ENCODE peak calls at places on chromosomes 6 and 20, in six cellular contexts. V is IMR-90, O is neuronal stem cell, L is trophoblast cell, G is H1, Z is H9. D is an unnamed sample.

GRCh38 chr6:17987576-17988421 is at the start of gene KIF13A:
- DNase-seq in V (peak; percentile 59), O (peak; percentile 48), L (peak; percentile 56), G (no peak), Z (peak; percentile 43), D (peak; percentile 80)

GRCh38 chr20:41050361-41051019 is 21.9 kb downstream of the TOP1 start:
- DNase-seq in V (peak; percentile 68), O (no peak), L (peak; percentile 78), G (no peak), Z (no peak), D (peak; percentile 52)

GRCh38 chr6:3186974-3187382 is 29.6 kb upstream of the TUBB2A start:
- DNase-seq in V (no peak), O (no peak), L (peak; percentile 12), G (no peak), Z (no peak), D (no peak)

GRCh38 chr6:144683216-144684070 is 398.3 kb downstream of the UTRN start:
- DNase-seq in V (no peak), O (no peak), L (no peak), G (no peak), Z (no peak), D (no peak)

GRCh38 chr6:21003780-21004541 is 469.7 kb downstream of the CDKAL1 start:
- DNase-seq in V (peak; percentile 89), O (no peak), L (peak; percentile 14), G (no peak), Z (no peak), D (no peak)

GRCh38 chr20:63568170-63568981 is 5.7 kb downstream of the HELZ2 start:
- DNase-seq in V (no peak), O (no peak), L (no peak), G (no peak), Z (no peak), D (no peak)

GRCh38 chr6:100175814-100176275 is 181.8 kb upstream of the MCHR2 start:
- DNase-seq in V (peak; percentile 95), O (no peak), L (peak; percentile 11), G (no peak), Z (no peak), D (peak; percentile 59)

GRCh38 chr6:28738396-28738765 is 185.4 kb downstream of the TRIM27 start:
- DNase-seq in V (no peak), O (no peak), L (no peak), G (no peak), Z (no peak), D (no peak)

GRCh38 chr6:169328112-169328801 is 74.6 kb upstream of the THBS2 start:
- DNase-seq in V (peak; percentile 85), O (no peak), L (no peak), G (no peak), Z (no peak), D (peak; percentile 23)

GRCh38 chr20:35091808-35092523 is 641 bp downstream of the TRPC4AP start:
- DNase-seq in V (peak; percentile 16), O (no peak), L (no peak), G (no peak), Z (no peak), D (peak; percentile 31)

GRCh38 chr6:51959744-51960383 is 127.5 kb downstream of the PKHD1 start:
- DNase-seq in V (peak; percentile 59), O (peak; percentile 76), L (peak; percentile 88), G (peak; percentile 49), Z (peak; percentile 77), D (peak; percentile 51)

GRCh38 chr6:166387642-166388325 is 5.0 kb upstream of the MPC1 start:
- DNase-seq in V (no peak), O (no peak), L (no peak), G (no peak), Z (no peak), D (no peak)

GRCh38 chr6:3808759-3809514 is 40.2 kb upstream of the FAM50B start:
- DNase-seq in V (peak; percentile 90), O (no peak), L (peak; percentile 89), G (no peak), Z (no peak), D (peak; percentile 85)

GRCh38 chr20:10647471-10647870 is 26.3 kb downstream of the JAG1 start:
- DNase-seq in V (no peak), O (no peak), L (peak; percentile 83), G (no peak), Z (no peak), D (no peak)
- H3K14ac ChIP-seq in V (no peak overlapping the region), O (no peak overlapping the region), L (peak overlapping the region; percentile 52), G (no peak overlapping the region), Z (no peak overlapping the region), D (no peak overlapping the region)

GRCh38 chr6:45637611-45638257 is 260.0 kb upstream of the SUPT3H start:
- DNase-seq in V (no peak), O (no peak), L (no peak), G (no peak), Z (no peak), D (no peak)

GRCh38 chr6:45640811-45641210 is 263.1 kb upstream of the SUPT3H start:
- DNase-seq in V (no peak), O (no peak), L (peak; percentile 61), G (no peak), Z (no peak), D (no peak)

GRCh38 chr6:45637056-45637455 is 259.3 kb upstream of the SUPT3H start:
- DNase-seq in V (no peak), O (no peak), L (no peak), G (no peak), Z (no peak), D (no peak)

GRCh38 chr6:45642331-45643126 is 264.8 kb upstream of the SUPT3H start:
- DNase-seq in V (no peak), O (no peak), L (no peak), G (no peak), Z (no peak), D (no peak)

GRCh38 chr6:45640081-45640491 is 262.4 kb upstream of the SUPT3H start:
- DNase-seq in V (peak; percentile 78), O (no peak), L (peak; percentile 74), G (no peak), Z (no peak), D (no peak)
- H3K14ac ChIP-seq in V (no peak overlapping the region), O (no peak overlapping the region), L (no peak overlapping the region), G (no peak overlapping the region), Z (no peak overlapping the region), D (no peak overlapping the region)

DNA sequence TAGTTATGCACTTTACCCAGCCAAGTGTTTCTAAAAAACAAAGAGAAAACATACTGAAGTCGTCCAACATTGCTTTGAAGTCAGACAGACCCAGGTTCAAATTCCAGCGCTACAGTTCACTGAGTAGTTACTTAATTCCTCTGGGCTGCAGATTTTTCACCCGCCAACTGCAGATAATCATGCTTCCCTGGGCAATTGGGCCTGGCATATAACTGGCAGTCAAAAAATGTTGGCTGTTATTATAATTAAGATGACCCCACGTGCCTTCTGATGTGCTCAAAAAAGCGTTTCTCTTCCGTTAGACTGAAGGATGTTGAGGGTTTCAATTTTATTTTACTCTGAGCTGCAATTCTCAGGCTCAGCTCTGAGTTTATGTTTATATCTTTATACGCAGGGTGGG is 156.1 kb upstream of the CITED2 start:
- DNase-seq in V (no peak), O (no peak), L (no peak), G (no peak), Z (no peak), D (no peak)
- H3K14ac ChIP-seq in V (no peak overlapping the region), O (no peak overlapping the region), L (no peak overlapping the region), G (no peak overlapping the region), Z (no peak overlapping the region), D (no peak overlapping the region)

GRCh38 chr20:11430652-11431051 is 487.0 kb upstream of the BTBD3 start:
- DNase-seq in V (no peak), O (no peak), L (no peak), G (no peak), Z (no peak), D (no peak)
- H3K14ac ChIP-seq in V (no peak overlapping the region), O (no peak overlapping the region), L (no peak overlapping the region), G (no peak overlapping the region), Z (no peak overlapping the region), D (no peak overlapping the region)

GRCh38 chr6:41528409-41528963 is 17.7 kb upstream of the FOXP4 start:
- DNase-seq in V (no peak), O (no peak), L (no peak), G (no peak), Z (no peak), D (no peak)

GRCh38 chr6:41529970-41530369 is 16.2 kb upstream of the FOXP4 start:
- DNase-seq in V (no peak), O (no peak), L (peak; percentile 22), G (no peak), Z (no peak), D (no peak)

GRCh38 chr6:41529049-41529448 is 17.1 kb upstream of the FOXP4 start:
- DNase-seq in V (no peak), O (no peak), L (no peak), G (no peak), Z (no peak), D (no peak)

GRCh38 chr6:41530476-41530875 is 15.7 kb upstream of the FOXP4 start:
- DNase-seq in V (no peak), O (no peak), L (no peak), G (no peak), Z (no peak), D (no peak)

DNA sequence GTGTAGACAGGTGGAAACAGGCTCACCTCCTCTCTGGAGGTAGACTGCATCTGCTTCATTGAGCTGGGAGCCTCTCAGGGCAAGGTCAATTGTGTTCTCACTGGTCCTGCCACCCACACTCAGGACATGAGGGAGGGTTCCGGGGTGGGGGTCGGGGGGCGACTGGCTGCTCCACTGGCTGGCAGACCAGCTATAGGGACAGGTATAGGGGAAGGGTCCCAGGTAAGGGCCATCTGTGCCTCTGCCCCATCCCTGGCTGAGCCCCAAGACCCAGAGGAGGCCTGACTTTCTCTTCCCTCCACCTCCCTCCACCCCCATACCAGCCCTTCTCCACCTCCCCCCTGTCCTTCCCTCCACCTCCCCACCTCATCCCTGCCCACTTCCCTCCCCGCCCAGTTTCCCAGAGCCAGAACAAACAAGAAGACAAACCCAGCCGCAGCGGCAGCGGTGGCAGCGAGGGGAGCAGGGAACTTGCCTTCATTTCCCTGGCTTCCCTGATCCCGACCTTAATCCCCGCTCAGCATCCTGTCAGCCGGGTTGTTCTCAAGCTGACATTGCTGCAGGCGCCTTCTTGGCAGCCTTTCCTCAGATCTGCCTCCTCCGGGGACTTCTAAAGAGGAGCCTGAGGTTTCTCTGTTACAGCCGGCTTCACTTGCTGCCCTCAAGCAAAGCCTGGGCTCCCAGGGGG is 18.3 kb upstream of the FOXP4 start:
- DNase-seq in V (peak; percentile 24), O (no peak), L (no peak), G (no peak), Z (no peak), D (no peak)
- H3K14ac ChIP-seq in V (no peak overlapping the region), O (no peak overlapping the region), L (no peak overlapping the region), G (no peak overlapping the region), Z (peak overlapping the region; percentile 11), D (no peak overlapping the region)

DNA sequence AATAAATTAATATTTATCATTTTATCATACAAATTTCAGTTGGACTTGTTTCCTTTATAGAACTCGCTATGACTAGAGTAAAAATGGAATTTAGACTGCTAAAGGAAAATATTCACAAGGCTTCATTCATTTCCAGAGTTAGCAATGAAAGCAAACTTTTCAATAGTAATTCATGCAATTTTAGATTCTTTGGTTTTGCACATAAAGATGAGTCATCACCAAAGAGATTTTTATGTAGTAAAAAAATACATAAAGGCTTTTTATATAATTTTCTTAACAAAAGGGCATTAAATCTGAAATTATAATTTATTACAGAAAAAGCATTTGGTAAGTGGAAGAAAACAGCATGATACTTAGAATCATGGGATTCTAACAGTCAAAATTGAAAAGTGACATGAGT is 37.2 kb upstream of the STXBP5 start:
- DNase-seq in V (peak; percentile 35), O (no peak), L (no peak), G (no peak), Z (no peak), D (no peak)
- H3K14ac ChIP-seq in V (no peak overlapping the region), O (no peak overlapping the region), L (no peak overlapping the region), G (no peak overlapping the region), Z (no peak overlapping the region), D (no peak overlapping the region)

GRCh38 chr6:124879992-124880355 is 82.3 kb upstream of the RNF217 start:
- DNase-seq in V (no peak), O (no peak), L (peak; percentile 95), G (no peak), Z (no peak), D (no peak)
- H3K14ac ChIP-seq in V (no peak overlapping the region), O (no peak overlapping the region), L (peak overlapping the region; percentile 41), G (no peak overlapping the region), Z (no peak overlapping the region), D (no peak overlapping the region)